ENCODE peak calls at places on chromosomes 6 and 20, in eight cellular contexts. P is amniotic stem cell; E is cardiac fibroblast; F is AG04450; T is iPS DF 19.7; W is activated T-cell treated with anti-CD3 and anti-CD28 coated beads, Interleukin-2, amount 50 U/mL, for 24 hours; X is mammary epithelial cell; Q is AG08396. B is an unnamed sample.

GRCh38 chr20:4021905-4022304 is 6.5 kb upstream of the RNF24 start:
- DNase-seq in T (no peak), E (peak; percentile 45), F (no peak), X (no peak), P (no peak), Q (peak; percentile 30), W (no peak), B (peak; percentile 22)

GRCh38 chr6:149935246-149935645 is 6.6 kb upstream of the ULBP2 start:
- DNase-seq in P (no peak), T (no peak), W (no peak), F (no peak), Q (no peak), X (peak; percentile 50), E (no peak), B (peak; percentile 25)

GRCh38 chr20:62736407-62737071 is 27.9 kb downstream of the NTSR1 start:
- DNase-seq in P (no peak), E (no peak), X (no peak), W (peak; percentile 28), Q (no peak), T (no peak), F (no peak), B (no peak)

GRCh38 chr6:13526718-13527668 is 39.6 kb upstream of the GFOD1 start:
- DNase-seq in Q (no peak), X (peak; percentile 28), W (no peak), P (no peak), F (no peak), E (peak; percentile 13), T (no peak), B (peak; percentile 25)

GRCh38 chr20:5153612-5154542 is 27.1 kb downstream of the CDS2 start:
- DNase-seq in Q (no peak), P (no peak), T (no peak), F (no peak), W (no peak), X (peak; percentile 94), E (no peak), B (no peak)

GRCh38 chr6:143221723-143222122 is 161.0 kb downstream of the AIG1 start:
- DNase-seq in F (no peak), W (no peak), T (no peak), X (no peak), Q (no peak), E (no peak), P (no peak), B (no peak)

GRCh38 chr6:43936476-43936875 is 166.5 kb downstream of the VEGFA start:
- DNase-seq in P (no peak), X (no peak), Q (no peak), W (peak; percentile 15), T (no peak), F (no peak), E (no peak), B (no peak)

GRCh38 chr6:131281471-131282270 is 146.4 kb downstream of the AKAP7 start:
- DNase-seq in X (no peak), Q (peak; percentile 7), E (peak; percentile 12), F (no peak), T (peak; percentile 71), W (peak; percentile 68), P (no peak), B (peak; percentile 30)

GRCh38 chr20:44745560-44746366 is at the start of gene KCNK15:
- DNase-seq in F (no peak), Q (peak; percentile 45), X (peak; percentile 35), T (no peak), P (no peak), W (peak; percentile 74), E (peak; percentile 36), B (no peak)

GRCh38 chr6:168455847-168456530 is 15.0 kb downstream of the SMOC2 start:
- DNase-seq in X (no peak), P (no peak), W (no peak), E (no peak), T (no peak), Q (no peak), F (no peak), B (no peak)

GRCh38 chr20:36573798-36574277 is 441 bp downstream of the TGIF2 start:
- DNase-seq in F (no peak), X (peak; percentile 9), T (no peak), Q (peak; percentile 52), W (peak; percentile 63), P (no peak), E (peak; percentile 14), B (no peak)

GRCh38 chr20:38293490-38294333 is 10.2 kb upstream of the BPI start:
- DNase-seq in F (no peak), W (no peak), T (no peak), E (no peak), X (peak; percentile 31), P (no peak), Q (no peak), B (no peak)